ENCODE peak calls at places on chromosomes 2 and 18, in four cellular contexts. E is NAMALWA, T is kidney tubule cell, O is head of caudate nucleus. A is an unnamed sample.

GRCh38 chr18:6256521-6256920 is 158.2 kb downstream of the L3MBTL4 start:
- DNase-seq in T (no peak), O (no peak), E (no peak), A (no peak)

GRCh38 chr2:205245652-205246051 is 436.6 kb upstream of the NRP2 start:
- DNase-seq in E (no peak), O (no peak), T (peak), A (no peak)

GRCh38 chr18:58201728-58202405 is 157.8 kb downstream of the NEDD4L start:
- DNase-seq in O (no peak), E (no peak), T (no peak), A (no peak)

GRCh38 chr18:22265838-22266237 is 96.4 kb downstream of the GATA6 start:
- DNase-seq in E (no peak), O (no peak), T (no peak), A (no peak)

GRCh38 chr2:98560256-98560771 is 48.0 kb downstream of the COA5 start:
- DNase-seq in O (no peak), T (peak), E (no peak), A (no peak)

GRCh38 chr2:101805146-101806088 is 107.9 kb downstream of the MAP4K4 start:
- DNase-seq in E (no peak), O (no peak), T (no peak), A (no peak)

GRCh38 chr2:127173073-127173472 is 47.0 kb downstream of the CYP27C1 start:
- DNase-seq in T (peak), E (no peak), O (peak), A (no peak)

GRCh38 chr2:20080839-20081348 is 29.5 kb upstream of the LAPTM4A start:
- DNase-seq in O (no peak), T (no peak), E (no peak), A (no peak)

GRCh38 chr2:215880970-215881369 is 132.4 kb downstream of the MREG start:
- DNase-seq in O (no peak), E (peak), T (no peak), A (peak)

GRCh38 chr2:854460-854859 is 96.2 kb upstream of the SNTG2 start:
- DNase-seq in O (peak), T (peak), E (peak), A (peak)

GRCh38 chr2:1136807-1137663 is 186.4 kb downstream of the SNTG2 start:
- DNase-seq in T (no peak), E (no peak), O (no peak), A (no peak)

GRCh38 chr2:70201831-70202230 is 11.0 kb upstream of the C2orf42 start:
- DNase-seq in E (no peak), O (no peak), T (no peak), A (no peak)

GRCh38 chr2:112579280-112579679 is 5.1 kb upstream of the CHCHD5 start:
- DNase-seq in O (no peak), T (peak), E (peak), A (no peak)

GRCh38 chr2:203328735-203329549 is 748 bp downstream of the ABI2 start:
- DNase-seq in E (peak), T (peak), O (peak), A (peak)

GRCh38 chr2:31337860-31338259 is 76.7 kb downstream of the XDH start:
- DNase-seq in E (no peak), T (peak), O (no peak), A (no peak)

GRCh38 chr2:45771251-45771650 is 119.8 kb downstream of the PRKCE start:
- DNase-seq in O (no peak), T (no peak), E (no peak), A (no peak)

GRCh38 chr2:196333397-196333796 is 162.0 kb upstream of the STK17B start:
- DNase-seq in O (no peak), E (no peak), T (no peak), A (no peak)

GRCh38 chr18:9449987-9450386 is 25.3 kb upstream of the RALBP1 start:
- DNase-seq in O (no peak), E (no peak), T (no peak), A (no peak)

GRCh38 chr2:11012131-11012693 is 100.5 kb downstream of the KCNF1 start:
- DNase-seq in T (no peak), O (no peak), E (no peak), A (no peak)

GRCh38 chr2:184004945-184005672 is 593.2 kb upstream of the ZNF804A start:
- DNase-seq in O (no peak), T (no peak), E (no peak), A (no peak)

GRCh38 chr2:156333951-156334495 is 1.5 kb upstream of the NR4A2 start:
- DNase-seq in E (peak), T (peak), O (peak), A (peak)

GRCh38 chr2:235270951-235271350 is 222.9 kb upstream of the AGAP1 start:
- DNase-seq in E (no peak), O (no peak), T (peak), A (no peak)

GRCh38 chr2:19354417-19355022 is 3.9 kb downstream of the OSR1 start:
- DNase-seq in O (no peak), T (no peak), E (no peak), A (no peak)

GRCh38 chr2:7795358-7796199 is 878.4 kb downstream of the RNF144A start:
- DNase-seq in E (peak), T (no peak), O (no peak), A (peak)

GRCh38 chr18:61964616-61965015 is 71.8 kb upstream of the RNF152 start:
- DNase-seq in O (no peak), E (no peak), T (no peak), A (no peak)

GRCh38 chr2:157427922-157428303 is 16.0 kb downstream of the CYTIP start:
- DNase-seq in O (no peak), E (no peak), T (no peak), A (no peak)

GRCh38 chr2:182355815-182356214 is 71.0 kb downstream of the PDE1A start:
- DNase-seq in T (no peak), E (no peak), O (no peak), A (no peak)

GRCh38 chr18:58863539-58864145 is 1.0 kb upstream of the ZNF532 start:
- DNase-seq in O (peak), T (peak), E (peak), A (peak)